ENCODE peak calls at places on chromosomes 7 and 10, in four cellular contexts. One of them, this sample, is unnamed.
A peak's percentile ranks its signal among the peaks of the same experiment; 100 is the strongest.

GRCh38 chr10:112985701-112986510 is 35.9 kb downstream of the TCF7L2 start:
- DNase-seq in GM12878: peak; percentile 13
- DNase-seq in A549: no peak
- DNase-seq in HepG2: no peak
- DNase-seq in this sample: no peak

GRCh38 chr7:149141893-149142292 is 5.4 kb upstream of the ZNF398 start:
- DNase-seq in A549: no peak
- DNase-seq in GM12878: no peak
- DNase-seq in HepG2: no peak
- DNase-seq in this sample: no peak

GRCh38 chr10:71211053-71211452 is 1.3 kb upstream of the UNC5B start:
- DNase-seq in HepG2: no peak
- DNase-seq in A549: no peak
- DNase-seq in GM12878: no peak
- DNase-seq in this sample: no peak

GRCh38 chr10:129033354-129033729 is 433.7 kb upstream of the MGMT start:
- DNase-seq in HepG2: no peak
- DNase-seq in A549: no peak
- DNase-seq in GM12878: no peak
- DNase-seq in this sample: no peak

GRCh38 chr10:50807851-50808776 is 68.4 kb downstream of the ASAH2B start:
- DNase-seq in GM12878: no peak
- DNase-seq in HepG2: peak; percentile 88
- DNase-seq in A549: peak; percentile 21
- DNase-seq in this sample: no peak

GRCh38 chr7:55161154-55161687 is 142.4 kb downstream of the EGFR start:
- DNase-seq in GM12878: no peak
- DNase-seq in A549: no peak
- DNase-seq in HepG2: no peak
- DNase-seq in this sample: no peak

GRCh38 chr7:74043523-74043951 is 15.6 kb downstream of the ELN start:
- DNase-seq in A549: no peak
- DNase-seq in HepG2: no peak
- DNase-seq in GM12878: no peak
- DNase-seq in this sample: peak; percentile 91

GRCh38 chr10:7054915-7055314 is 355.9 kb downstream of the SFMBT2 start:
- DNase-seq in HepG2: no peak
- DNase-seq in GM12878: no peak
- DNase-seq in A549: peak; percentile 67
- DNase-seq in this sample: peak; percentile 46

GRCh38 chr10:6204063-6204340 is 1.3 kb downstream of the PFKFB3 start:
- DNase-seq in GM12878: no peak
- DNase-seq in A549: no peak
- DNase-seq in HepG2: no peak
- DNase-seq in this sample: peak; percentile 76

GRCh38 chr7:111312966-111313365 is 222.0 kb downstream of the LRRN3 start:
- DNase-seq in A549: peak; percentile 27
- DNase-seq in GM12878: no peak
- DNase-seq in HepG2: peak; percentile 13
- DNase-seq in this sample: no peak

GRCh38 chr7:131244259-131244852 is 83.3 kb upstream of the MKLN1 start:
- DNase-seq in A549: peak; percentile 79
- DNase-seq in HepG2: peak; percentile 35
- DNase-seq in GM12878: no peak
- DNase-seq in this sample: peak; percentile 37

GRCh38 chr7:105808703-105809590 is 67.5 kb downstream of the ATXN7L1 start:
- DNase-seq in GM12878: peak; percentile 99
- DNase-seq in A549: peak; percentile 18
- DNase-seq in HepG2: no peak
- DNase-seq in this sample: no peak

GRCh38 chr10:79331709-79332108 is 15.6 kb upstream of the PPIF start:
- DNase-seq in A549: peak; percentile 73
- DNase-seq in HepG2: no peak
- DNase-seq in GM12878: peak; percentile 81
- DNase-seq in this sample: no peak

DNA sequence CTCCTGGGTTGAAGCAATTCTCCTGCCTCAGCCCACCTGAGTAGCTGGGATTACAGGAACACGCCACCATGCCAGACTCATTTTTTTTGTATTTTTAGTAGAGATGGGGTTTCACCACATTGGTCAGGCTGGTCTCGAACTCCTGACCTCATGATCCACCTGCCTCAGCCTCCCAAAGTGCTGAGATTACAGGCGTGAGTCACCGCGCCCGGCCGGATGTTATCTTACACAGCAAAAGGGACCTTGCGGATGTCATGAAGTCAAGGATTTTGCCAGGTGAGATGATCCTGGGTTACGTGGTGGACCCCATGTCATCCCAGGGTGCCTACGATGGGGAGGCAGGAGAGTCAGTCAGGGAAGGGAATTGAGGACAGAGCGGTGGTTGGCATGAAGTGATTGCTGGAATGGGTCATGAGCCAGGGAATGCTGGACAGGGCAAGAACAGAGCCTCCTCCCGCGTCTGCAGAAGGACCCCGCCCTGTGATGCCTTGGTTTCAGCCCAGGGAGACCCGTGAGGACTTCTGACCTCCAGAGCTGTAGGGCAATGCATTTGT is 8.7 kb upstream of the UBE3C start:
- DNase-seq in HepG2: no peak
- DNase-seq in GM12878: no peak
- DNase-seq in A549: no peak
- DNase-seq in this sample: no peak
- TF ChIP-seq PBX3 in HepG2: no peak
- TF ChIP-seq PBX3 in GM12878: no peak
- TF ChIP-seq PBX3 in A549: no peak
- TF ChIP-seq PBX3 in this sample: no peak

GRCh38 chr10:3852147-3852904 is 67.3 kb upstream of the KLF6 start:
- DNase-seq in A549: peak; percentile 97
- DNase-seq in HepG2: peak; percentile 98
- DNase-seq in GM12878: peak; percentile 88
- DNase-seq in this sample: no peak
- TF ChIP-seq PBX3 in A549: no peak
- TF ChIP-seq PBX3 in HepG2: no peak
- TF ChIP-seq PBX3 in GM12878: no peak
- TF ChIP-seq PBX3 in this sample: peak; percentile 74

GRCh38 chr7:767941-768729 is 41.1 kb upstream of the PRKAR1B start:
- DNase-seq in HepG2: no peak
- DNase-seq in A549: no peak
- DNase-seq in GM12878: no peak
- DNase-seq in this sample: peak; percentile 98
- TF ChIP-seq PBX3 in HepG2: no peak
- TF ChIP-seq PBX3 in A549: no peak
- TF ChIP-seq PBX3 in GM12878: no peak
- TF ChIP-seq PBX3 in this sample: peak; percentile 35

DNA sequence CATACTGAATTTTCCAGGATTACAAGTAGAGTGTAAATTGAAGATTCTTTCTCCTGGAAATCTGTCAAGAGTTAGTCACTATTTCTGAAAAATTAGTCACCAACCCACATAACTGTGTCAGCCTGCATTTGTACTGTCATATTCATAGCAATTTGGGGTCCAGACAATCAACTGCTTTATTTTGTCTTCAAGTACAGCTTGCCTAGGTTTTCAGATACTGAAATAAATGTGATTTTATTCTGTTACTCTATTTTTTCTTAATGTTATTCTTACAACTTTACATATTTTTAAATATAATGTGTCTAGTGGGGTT is 55.1 kb downstream of the CUBN start:
- DNase-seq in A549: no peak
- DNase-seq in HepG2: no peak
- DNase-seq in GM12878: no peak
- DNase-seq in this sample: no peak
- TF ChIP-seq PBX3 in A549: no peak
- TF ChIP-seq PBX3 in HepG2: no peak
- TF ChIP-seq PBX3 in GM12878: no peak
- TF ChIP-seq PBX3 in this sample: peak; percentile 78

GRCh38 chr10:104254493-104255243 is at the start of gene GSTO1:
- DNase-seq in GM12878: peak; percentile 30
- DNase-seq in HepG2: peak; percentile 35
- DNase-seq in A549: peak; percentile 77
- DNase-seq in this sample: peak; percentile 86

GRCh38 chr10:104253576-104254410 is 899 bp upstream of the GSTO1 start:
- DNase-seq in GM12878: no peak
- DNase-seq in HepG2: peak; percentile 46
- DNase-seq in A549: no peak
- DNase-seq in this sample: no peak

GRCh38 chr10:104251443-104251842 is 3.2 kb upstream of the GSTO1 start:
- DNase-seq in A549: no peak
- DNase-seq in HepG2: no peak
- DNase-seq in GM12878: no peak
- DNase-seq in this sample: no peak

GRCh38 chr10:104252349-104252748 is 2.3 kb upstream of the GSTO1 start:
- DNase-seq in A549: no peak
- DNase-seq in GM12878: no peak
- DNase-seq in HepG2: no peak
- DNase-seq in this sample: no peak

GRCh38 chr10:104253106-104253505 is 1.6 kb upstream of the GSTO1 start:
- DNase-seq in HepG2: peak; percentile 96
- DNase-seq in GM12878: no peak
- DNase-seq in A549: no peak
- DNase-seq in this sample: no peak
- TF ChIP-seq PBX3 in HepG2: no peak
- TF ChIP-seq PBX3 in GM12878: no peak
- TF ChIP-seq PBX3 in A549: no peak
- TF ChIP-seq PBX3 in this sample: no peak

GRCh38 chr7:116592445-116592844 is 67.6 kb downstream of the CAV1 start:
- DNase-seq in GM12878: no peak
- DNase-seq in HepG2: no peak
- DNase-seq in A549: no peak
- DNase-seq in this sample: no peak

GRCh38 chr7:116593359-116594075 is 68.7 kb downstream of the CAV1 start:
- DNase-seq in GM12878: no peak
- DNase-seq in HepG2: no peak
- DNase-seq in A549: no peak
- DNase-seq in this sample: no peak

GRCh38 chr7:116588641-116589594 is 64.1 kb downstream of the CAV1 start:
- DNase-seq in GM12878: no peak
- DNase-seq in A549: peak; percentile 63
- DNase-seq in HepG2: peak; percentile 40
- DNase-seq in this sample: peak; percentile 21

GRCh38 chr7:116592041-116592355 is 67.2 kb downstream of the CAV1 start:
- DNase-seq in GM12878: no peak
- DNase-seq in HepG2: no peak
- DNase-seq in A549: no peak
- DNase-seq in this sample: no peak

GRCh38 chr7:116591202-116592040 is 66.6 kb downstream of the CAV1 start:
- DNase-seq in HepG2: no peak
- DNase-seq in GM12878: no peak
- DNase-seq in A549: peak; percentile 42
- DNase-seq in this sample: peak; percentile 11
- TF ChIP-seq PBX3 in HepG2: no peak
- TF ChIP-seq PBX3 in GM12878: no peak
- TF ChIP-seq PBX3 in A549: no peak
- TF ChIP-seq PBX3 in this sample: no peak

GRCh38 chr7:146772581-146772980 is 656.0 kb downstream of the CNTNAP2 start:
- DNase-seq in A549: no peak
- DNase-seq in HepG2: no peak
- DNase-seq in GM12878: no peak
- DNase-seq in this sample: no peak

GRCh38 chr7:146768941-146769340 is 652.3 kb downstream of the CNTNAP2 start:
- DNase-seq in A549: no peak
- DNase-seq in HepG2: no peak
- DNase-seq in GM12878: no peak
- DNase-seq in this sample: no peak

DNA sequence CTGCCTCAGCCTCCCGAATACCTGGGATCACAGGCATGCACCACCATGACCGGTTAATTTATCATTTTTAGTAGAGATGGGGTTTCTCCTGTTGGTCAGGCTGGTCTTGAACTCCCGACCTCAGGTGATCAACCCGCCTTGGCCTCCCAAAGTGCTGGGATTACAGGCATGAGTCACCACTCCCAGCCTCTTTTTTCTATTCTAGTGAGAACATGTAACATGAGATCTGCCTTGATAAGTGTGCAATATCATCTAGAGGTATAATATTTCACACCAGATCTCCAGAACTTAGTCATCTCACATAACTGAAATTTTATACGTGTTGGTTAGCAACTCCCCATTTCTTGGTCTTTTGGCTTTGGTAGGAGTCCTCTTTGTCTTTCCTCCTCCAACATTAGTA is 656.9 kb downstream of the CNTNAP2 start:
- DNase-seq in GM12878: no peak
- DNase-seq in HepG2: no peak
- DNase-seq in A549: no peak
- DNase-seq in this sample: no peak
- TF ChIP-seq PBX3 in GM12878: no peak
- TF ChIP-seq PBX3 in HepG2: no peak
- TF ChIP-seq PBX3 in A549: no peak
- TF ChIP-seq PBX3 in this sample: no peak

DNA sequence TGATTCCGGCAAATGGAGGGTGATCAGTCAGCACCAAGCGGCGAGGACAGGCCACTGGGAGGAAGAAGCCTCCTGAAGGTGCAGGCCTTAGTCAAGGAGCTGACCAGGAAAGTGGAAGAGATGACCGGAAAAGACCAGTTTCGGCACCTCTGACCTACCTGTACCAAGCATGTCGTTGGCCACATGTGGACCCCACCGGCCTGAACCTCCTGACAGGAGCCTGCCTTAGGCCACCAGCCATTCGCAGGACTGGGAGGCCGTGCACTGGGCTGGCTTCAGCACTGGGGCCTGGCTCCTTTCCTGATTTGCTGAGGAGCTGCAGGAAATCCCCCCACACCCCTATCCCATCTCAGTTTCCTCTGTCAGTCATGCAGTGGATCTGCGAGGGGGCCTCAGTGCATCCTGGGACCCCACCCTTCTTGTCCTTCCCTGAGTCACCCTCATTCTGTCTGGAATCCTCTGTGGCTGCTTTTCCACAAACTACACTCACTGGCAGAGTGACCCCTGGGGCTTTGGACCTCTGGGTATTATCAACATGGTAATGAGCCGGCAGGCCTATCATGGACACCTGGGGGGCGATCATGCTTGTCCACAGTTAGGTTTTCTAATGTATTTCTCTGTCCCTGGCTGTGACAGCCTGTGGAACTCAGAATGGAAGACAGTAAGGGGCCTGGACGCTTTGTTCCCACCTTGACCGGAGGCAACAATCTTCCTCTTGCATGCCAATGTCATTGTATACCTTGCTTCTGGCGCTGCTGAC is 33.0 kb downstream of the RAMP3 start:
- DNase-seq in A549: no peak
- DNase-seq in HepG2: no peak
- DNase-seq in GM12878: no peak
- DNase-seq in this sample: no peak
- TF ChIP-seq PBX3 in A549: no peak
- TF ChIP-seq PBX3 in HepG2: no peak
- TF ChIP-seq PBX3 in GM12878: no peak
- TF ChIP-seq PBX3 in this sample: no peak

DNA sequence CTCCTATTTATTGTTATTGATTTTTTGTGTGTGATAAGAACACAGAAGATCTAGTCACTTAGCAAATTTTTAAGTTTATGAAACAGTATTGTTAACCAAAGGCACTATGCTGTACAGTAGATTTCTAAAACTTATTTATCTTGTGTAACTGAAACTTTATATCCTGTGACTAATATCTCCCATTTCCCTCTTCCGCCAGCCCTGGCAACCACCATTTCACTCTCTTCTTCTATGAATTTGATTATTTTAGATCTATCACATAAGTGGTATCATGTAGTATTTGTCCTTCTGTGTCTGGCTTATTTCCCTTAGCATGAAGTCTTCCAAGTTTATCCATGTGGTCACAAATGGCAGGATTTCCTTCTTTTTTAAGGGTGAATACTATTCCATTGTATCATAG is 144.3 kb upstream of the INHBA start:
- DNase-seq in GM12878: no peak
- DNase-seq in HepG2: no peak
- DNase-seq in A549: no peak
- DNase-seq in this sample: no peak
- TF ChIP-seq PBX3 in GM12878: no peak
- TF ChIP-seq PBX3 in HepG2: no peak
- TF ChIP-seq PBX3 in A549: no peak
- TF ChIP-seq PBX3 in this sample: no peak